ENCODE peak calls at places on chromosomes 12 and 14, in seven cellular contexts. Z is tibial nerve, F is HCT116, N is prostate gland, R is transverse colon, P is sigmoid colon, E is A549. U is an unnamed sample.

GRCh38 chr14:20606190-20606901 is 15.2 kb upstream of the RNASE12 start:
- DNase-seq in N (peak; percentile 26), F (no peak), Z (no peak), E (peak; percentile 44), P (no peak), R (peak; percentile 54), U (peak; percentile 72)

GRCh38 chr12:93868771-93869170 is 191.6 kb downstream of the CRADD start:
- DNase-seq in Z (no peak), N (no peak), E (no peak), R (no peak), F (no peak), P (no peak), U (peak; percentile 30)

GRCh38 chr12:130576286-130576933 is 139.7 kb downstream of the RIMBP2 start:
- DNase-seq in F (no peak), E (no peak), P (no peak), Z (no peak), N (no peak), R (no peak), U (no peak)

GRCh38 chr14:98580131-98580678 is 691.8 kb downstream of the BCL11B start:
- DNase-seq in N (no peak), E (no peak), R (no peak), F (no peak), Z (no peak), P (no peak), U (no peak)

GRCh38 chr14:37594238-37594915 is 672 bp downstream of the FOXA1 start:
- DNase-seq in R (peak; percentile 82), F (peak; percentile 76), E (peak; percentile 75), P (no peak), N (peak; percentile 90), Z (peak; percentile 42), U (peak; percentile 87)

GRCh38 chr12:87272846-87273245 is 756.4 kb downstream of the C12orf50 start:
- DNase-seq in F (no peak), Z (no peak), R (no peak), E (no peak), N (no peak), P (no peak), U (no peak)

GRCh38 chr14:100406505-100407131 is 83.5 kb downstream of the SLC25A47 start:
- DNase-seq in N (no peak), Z (no peak), F (no peak), R (peak; percentile 79), E (no peak), P (no peak), U (no peak)

GRCh38 chr14:29896354-29896768 is 31.3 kb downstream of the PRKD1 start:
- DNase-seq in R (no peak), N (peak; percentile 14), E (no peak), Z (no peak), F (no peak), P (no peak), U (no peak)

GRCh38 chr12:15631007-15631715 is 158.0 kb downstream of the EPS8 start:
- DNase-seq in Z (no peak), E (no peak), P (no peak), R (no peak), F (no peak), N (no peak), U (no peak)

GRCh38 chr12:49364989-49365388 is 2.3 kb upstream of the SPATS2 start:
- DNase-seq in F (no peak), N (no peak), P (no peak), E (no peak), Z (no peak), R (no peak), U (no peak)

GRCh38 chr12:121404734-121405133 is 4.8 kb downstream of the RNF34 start:
- DNase-seq in E (no peak), F (no peak), R (no peak), Z (no peak), N (no peak), P (no peak), U (peak; percentile 28)

GRCh38 chr14:32720927-32721326 is 217.8 kb upstream of the NPAS3 start:
- DNase-seq in Z (no peak), R (no peak), F (no peak), N (no peak), P (no peak), E (no peak), U (no peak)

GRCh38 chr12:93572712-93573551 is 457 bp downstream of the SOCS2 start:
- DNase-seq in F (no peak), N (no peak), E (no peak), Z (no peak), R (peak; percentile 41), P (peak; percentile 72), U (peak; percentile 43)

GRCh38 chr14:99273724-99274345 is 1.8 kb upstream of the BCL11B start:
- DNase-seq in R (peak; percentile 69), E (peak; percentile 33), Z (no peak), F (no peak), P (no peak), N (no peak), U (no peak)

GRCh38 chr12:51590347-51591019 is 550 bp upstream of the SCN8A start:
- DNase-seq in E (peak; percentile 70), Z (no peak), R (peak; percentile 73), N (peak; percentile 53), F (peak; percentile 51), P (no peak), U (peak; percentile 78)

GRCh38 chr14:90578283-90578985 is 181.6 kb downstream of the CALM1 start:
- DNase-seq in N (no peak), R (no peak), Z (no peak), F (no peak), P (no peak), E (no peak), U (no peak)

GRCh38 chr12:4111010-4111409 is 162.6 kb upstream of the CCND2 start:
- DNase-seq in E (no peak), R (no peak), F (no peak), P (no peak), Z (no peak), N (no peak), U (no peak)

DNA sequence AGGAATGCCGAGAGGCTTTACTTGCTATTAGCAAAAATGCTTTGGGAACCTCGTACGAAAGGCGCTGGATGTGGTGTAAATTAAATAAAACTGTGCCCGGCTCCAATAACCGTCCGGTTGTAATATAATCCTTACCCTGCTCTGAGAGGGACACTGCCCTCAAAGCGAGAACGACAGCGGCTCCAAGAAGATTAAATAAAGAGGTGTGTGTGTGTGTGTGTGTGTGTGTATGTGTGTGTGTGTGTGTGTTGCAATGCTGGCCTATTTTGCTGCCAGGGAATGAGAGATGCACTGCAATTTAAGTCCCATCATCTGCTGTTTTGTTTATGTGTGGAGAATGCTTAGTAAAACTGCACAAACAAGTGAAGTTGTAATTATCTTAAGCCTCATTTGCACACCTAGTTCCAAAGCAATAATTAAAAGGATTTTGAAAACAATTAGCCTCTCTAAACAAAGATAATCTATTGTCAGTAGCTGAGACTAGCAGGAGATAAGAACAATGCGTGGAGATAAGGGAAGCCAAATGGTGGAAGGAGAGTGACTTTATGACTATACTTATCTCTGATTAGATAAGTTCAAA is 1.2 kb upstream of the SIX1 start:
- DNase-seq in E (no peak), Z (no peak), R (no peak), N (peak; percentile 57), F (no peak), P (no peak), U (no peak)
- H3K4me3 ChIP-seq in E (peak overlapping the region; percentile 58), Z (no peak overlapping the region), R (no peak overlapping the region), N (peak overlapping the region; percentile 76), F (no peak overlapping the region), P (no peak overlapping the region), U (no peak overlapping the region)

GRCh38 chr12:8832500-8832899 is 10.1 kb downstream of the A2ML1 start:
- DNase-seq in N (no peak), R (no peak), Z (no peak), E (no peak), F (no peak), P (no peak), U (no peak)

GRCh38 chr12:8837291-8837690 is 14.9 kb downstream of the A2ML1 start:
- DNase-seq in F (no peak), E (no peak), N (no peak), Z (no peak), P (no peak), R (no peak), U (no peak)

GRCh38 chr12:8831116-8831515 is 8.7 kb downstream of the A2ML1 start:
- DNase-seq in P (no peak), Z (no peak), F (no peak), E (no peak), R (no peak), N (no peak), U (no peak)

GRCh38 chr12:8829621-8830020 is 7.2 kb downstream of the A2ML1 start:
- DNase-seq in P (no peak), R (no peak), N (no peak), E (no peak), Z (no peak), F (no peak), U (no peak)

DNA sequence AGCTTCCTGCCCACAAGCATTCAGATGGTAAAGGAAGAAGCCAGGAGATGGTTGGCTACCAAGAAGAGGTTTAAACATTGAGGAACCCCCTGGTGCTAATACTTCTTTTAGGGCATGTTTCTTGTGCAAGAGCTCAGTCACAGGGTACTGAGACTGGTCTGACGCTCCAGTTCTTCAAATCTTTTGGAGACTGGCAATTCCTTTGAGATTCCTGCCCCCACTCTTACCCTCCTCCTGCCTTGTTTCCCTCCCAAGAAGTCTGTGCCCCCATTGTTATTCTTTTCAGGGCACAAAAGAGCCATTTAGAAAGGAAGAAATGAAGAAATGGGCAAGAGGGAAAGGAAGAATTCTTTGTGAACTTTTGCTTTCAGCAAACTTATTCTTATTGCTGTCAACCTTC is 11.8 kb downstream of the A2ML1 start:
- DNase-seq in P (no peak), N (no peak), Z (no peak), R (no peak), F (no peak), E (no peak), U (no peak)
- TF ChIP-seq POLR2A in P (no peak), N (no peak), Z (no peak), R (no peak), F (no peak), E (no peak), U (no peak)

DNA sequence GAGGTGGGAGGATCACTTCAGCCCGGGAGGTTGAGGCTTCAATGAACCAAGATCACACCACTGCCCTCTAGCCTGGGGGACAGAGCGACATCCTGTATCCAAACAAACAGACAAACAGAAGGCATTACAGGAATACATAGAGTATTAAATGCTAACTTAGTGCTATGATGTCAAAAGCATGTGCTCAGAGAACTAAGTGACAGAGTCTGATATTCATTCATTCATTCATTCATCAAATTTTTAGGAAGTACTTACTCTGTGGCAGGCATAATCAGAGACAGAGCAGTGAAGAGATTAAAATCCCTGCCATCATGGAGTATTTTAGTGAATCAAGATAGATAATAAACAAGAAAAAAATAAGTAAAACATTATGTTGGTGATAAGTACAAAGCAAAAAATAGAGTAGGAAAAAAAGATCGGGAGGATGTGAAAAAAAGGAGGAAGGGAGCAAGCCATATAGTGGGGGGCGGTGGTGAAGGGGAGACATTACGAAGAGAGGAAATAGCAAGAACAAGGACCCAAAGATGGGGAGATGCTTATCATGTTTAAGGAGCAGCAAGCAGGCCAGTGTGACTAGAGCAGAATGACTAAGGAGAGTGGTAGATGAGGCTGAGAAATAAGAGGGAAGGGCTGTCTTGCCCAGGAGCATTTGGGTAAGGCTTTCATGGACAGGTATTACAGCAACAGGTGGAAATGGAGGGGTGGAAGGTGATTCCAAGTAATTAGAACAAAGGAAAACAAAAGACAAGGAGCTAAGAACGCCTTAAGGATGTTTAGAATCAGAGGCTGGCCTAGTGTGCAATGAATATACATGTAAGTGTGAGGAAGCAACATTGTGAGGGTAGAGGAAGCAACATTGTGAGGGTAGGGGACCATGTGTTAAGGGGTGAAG is 2.8 kb downstream of the MAP4K5 start:
- DNase-seq in E (no peak), F (no peak), R (no peak), P (no peak), N (no peak), Z (no peak), U (no peak)
- H3K4me3 ChIP-seq in E (no peak overlapping the region), F (no peak overlapping the region), R (no peak overlapping the region), P (no peak overlapping the region), N (no peak overlapping the region), Z (no peak overlapping the region), U (no peak overlapping the region)

GRCh38 chr12:120394483-120395367 is 25.8 kb upstream of the MSI1 start:
- DNase-seq in P (no peak), Z (no peak), R (peak; percentile 70), N (peak; percentile 87), F (no peak), E (no peak), U (no peak)
- TF ChIP-seq POLR2A in P (no peak), Z (no peak), R (peak; percentile 50), N (peak; percentile 53), F (no peak), E (no peak), U (no peak)

U was measured in testis.